ENCODE peak calls at places on chromosomes 11 and 22, in four cellular contexts. V is PC-3; P is A549; M is CD8-positive, alpha-beta T cell. W is an unnamed sample.

GRCh38 chr11:70503878-70504240 is 105.5 kb downstream of the CTTN start:
- DNase-seq in P (no peak), M (no peak), V (no peak), W (no peak)

GRCh38 chr22:34592341-34592740 is 473.6 kb upstream of the ISX start:
- DNase-seq in V (no peak), P (no peak), M (no peak), W (no peak)

GRCh38 chr11:65366340-65366773 is 11.8 kb downstream of the TIGD3 start:
- DNase-seq in M (no peak), V (peak; percentile 86), P (peak; percentile 88), W (peak; percentile 61)

GRCh38 chr11:6647282-6647679 is 8.3 kb downstream of the DCHS1 start:
- DNase-seq in P (no peak), V (no peak), M (no peak), W (no peak)

GRCh38 chr11:32435511-32435946 is at the start of gene WT1:
- DNase-seq in M (no peak), V (peak; percentile 52), P (peak; percentile 64), W (no peak)

GRCh38 chr11:27934830-27935145 is 173.2 kb downstream of the KIF18A start:
- DNase-seq in V (peak; percentile 95), P (peak; percentile 88), M (no peak), W (peak; percentile 31)

GRCh38 chr11:35393093-35393492 is 26.3 kb downstream of the SLC1A2 start:
- DNase-seq in P (no peak), V (no peak), M (no peak), W (no peak)

GRCh38 chr11:108751444-108751843 is 86.6 kb downstream of the DDX10 start:
- DNase-seq in P (no peak), M (no peak), V (no peak), W (no peak)

GRCh38 chr11:41113160-41113559 is 346.3 kb downstream of the LRRC4C start:
- DNase-seq in M (no peak), V (no peak), P (no peak), W (no peak)

GRCh38 chr11:61890536-61891330 is 612 bp downstream of the FADS3 start:
- DNase-seq in V (peak; percentile 76), P (peak; percentile 50), M (no peak), W (peak; percentile 87)

GRCh38 chr11:130909650-130910049 is 6.6 kb downstream of the SNX19 start:
- DNase-seq in P (no peak), M (no peak), V (peak; percentile 12), W (no peak)

GRCh38 chr11:62497132-62497915 is 49.3 kb downstream of the AHNAK start:
- DNase-seq in P (peak; percentile 85), V (peak; percentile 87), M (no peak), W (no peak)

GRCh38 chr11:103985041-103985440 is 51.4 kb upstream of the DDI1 start:
- DNase-seq in V (no peak), M (no peak), P (no peak), W (no peak)

GRCh38 chr11:57071829-57072228 is 83.1 kb downstream of the OR5AK2 start:
- DNase-seq in V (peak; percentile 72), P (peak; percentile 63), M (no peak), W (no peak)

GRCh38 chr11:7651140-7651551 is 22.2 kb downstream of the CYB5R2 start:
- DNase-seq in M (no peak), P (no peak), V (peak; percentile 55), W (peak; percentile 27)

DNA sequence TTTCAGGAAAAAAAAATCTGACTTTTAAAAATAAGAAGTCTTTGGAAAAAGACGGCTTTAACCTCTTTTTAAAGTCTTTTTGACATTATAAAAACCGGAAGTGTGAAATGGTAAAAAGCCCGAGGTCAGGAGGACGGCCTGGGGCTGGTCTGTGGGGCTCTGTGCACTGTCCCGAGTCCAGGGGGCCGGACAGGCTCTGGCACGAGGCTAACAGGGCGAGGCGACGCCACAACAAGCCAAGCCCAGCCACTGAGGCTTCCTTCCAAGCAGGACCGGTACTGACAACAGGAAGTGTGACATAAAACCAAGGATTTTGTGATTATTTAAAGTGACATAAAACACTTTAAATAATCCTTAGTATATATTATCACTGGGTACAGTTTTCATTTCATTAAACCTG is 39.2 kb downstream of the BRD1 start:
- DNase-seq in M (no peak), P (no peak), V (no peak), W (no peak)
- H3K27ac ChIP-seq in M (peak overlapping the region; percentile 49), P (no peak overlapping the region), V (no peak overlapping the region), W (no peak overlapping the region)

DNA sequence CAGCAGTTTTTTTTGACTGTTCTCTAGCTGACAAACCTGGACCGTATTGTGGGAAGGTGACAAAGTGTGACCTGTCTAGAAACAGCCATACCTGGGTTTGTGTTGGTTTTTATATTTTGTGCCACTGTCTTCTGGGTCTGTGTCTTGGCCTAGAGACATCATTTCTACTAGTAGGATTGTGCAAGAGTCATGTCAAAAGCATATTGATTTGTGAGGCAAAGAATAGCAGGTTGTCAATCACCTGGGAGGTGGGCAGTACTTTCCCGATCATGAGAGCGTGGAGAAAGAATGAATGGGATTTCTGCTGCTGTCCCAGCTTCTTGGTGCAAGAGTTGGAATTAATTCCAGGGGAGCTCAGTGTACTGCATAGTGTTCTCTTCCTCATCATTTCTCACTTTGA is 5.0 kb upstream of the FERMT3 start:
- DNase-seq in P (no peak), V (no peak), M (no peak), W (no peak)
- H3K4me1 ChIP-seq in P (peaks cover 9% of the 10 kb centered on the region), V (peaks cover 3% of the 10 kb centered on the region), M (peaks cover 20% of the 10 kb centered on the region), W (peaks cover 27% of the 10 kb centered on the region)

GRCh38 chr22:23553922-23554870 is 25.9 kb downstream of the IGLL1 start:
- DNase-seq in V (no peak), M (no peak), P (no peak), W (no peak)
- H3K27ac ChIP-seq in V (no peak overlapping the region), M (no peak overlapping the region), P (no peak overlapping the region), W (no peak overlapping the region)

GRCh38 chr22:10961043-10961860 is 4566.7 kb upstream of the OR11H1 start:
- DNase-seq in M (no peak), V (no peak), P (no peak), W (no peak)
- H3K4me1 ChIP-seq in M (no peaks in the 10 kb centered on the region), V (no peaks in the 10 kb centered on the region), P (no peaks in the 10 kb centered on the region), W (no peaks in the 10 kb centered on the region)

GRCh38 chr11:107565219-107565937 is at the start of gene ALKBH8:
- DNase-seq in P (peak; percentile 58), M (peak; percentile 51), V (peak; percentile 84), W (peak; percentile 65)
- H3K27ac ChIP-seq in P (peak within 1 kb of the TSS; percentile 89), M (peak within 1 kb of the TSS; percentile 69), V (peak within 1 kb of the TSS; percentile 64), W (peak within 1 kb of the TSS; percentile 71)

GRCh38 chr11:12743834-12744449 is 69.7 kb downstream of the TEAD1 start:
- DNase-seq in V (no peak), M (no peak), P (no peak), W (no peak)

GRCh38 chr11:12748561-12748960 is 74.3 kb downstream of the TEAD1 start:
- DNase-seq in P (no peak), V (no peak), M (no peak), W (no peak)

GRCh38 chr11:12744831-12745502 is 70.7 kb downstream of the TEAD1 start:
- DNase-seq in V (no peak), M (no peak), P (no peak), W (no peak)

GRCh38 chr11:12745787-12746186 is 71.6 kb downstream of the TEAD1 start:
- DNase-seq in M (no peak), P (no peak), V (no peak), W (no peak)

DNA sequence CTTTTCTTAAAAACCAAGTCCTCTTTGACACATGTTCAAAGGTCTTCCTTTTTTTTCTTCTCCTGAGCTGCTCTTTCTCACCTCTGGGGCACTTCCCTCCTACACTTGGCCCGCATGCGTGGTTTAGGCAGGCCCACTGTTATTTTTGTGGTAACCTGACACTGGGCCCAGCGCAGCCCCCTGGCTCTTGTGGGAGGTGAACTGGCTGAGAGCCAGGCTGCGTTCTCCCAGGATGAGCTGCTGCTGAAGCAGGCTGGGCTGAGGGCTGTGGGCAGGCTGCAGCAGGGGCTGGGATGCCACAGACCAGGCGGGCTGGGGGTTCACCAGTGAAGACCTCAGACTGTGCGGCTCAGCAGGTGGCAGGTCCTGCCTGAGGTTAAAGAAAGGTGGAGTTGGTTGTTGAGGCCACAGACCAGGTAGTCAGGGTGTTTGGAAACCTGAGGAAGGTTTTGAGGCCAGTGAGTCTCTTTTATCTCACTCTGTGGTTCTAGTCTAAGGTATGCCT is 72.4 kb downstream of the TEAD1 start:
- DNase-seq in M (no peak), V (peak; percentile 14), P (peak; percentile 52), W (peak; percentile 98)
- H3K4me1 ChIP-seq in M (no peaks in the 10 kb centered on the region), V (peaks cover 12% of the 10 kb centered on the region), P (peaks cover 85% of the 10 kb centered on the region), W (peaks cover 10% of the 10 kb centered on the region)

GRCh38 chr22:46596032-46596441 is 24.1 kb upstream of the GRAMD4 start:
- DNase-seq in M (no peak), V (no peak), P (no peak), W (no peak)
- H3K27ac ChIP-seq in M (no peak overlapping the region), V (no peak overlapping the region), P (no peak overlapping the region), W (no peak overlapping the region)